ENCODE peak calls at places on chromosomes 3 and 15, in eight cellular contexts. One of them, this sample, is unnamed.

GRCh38 chr3:9109570-9109914 is 139.9 kb downstream of the SRGAP3 start:
- DNase-seq in effector CD4-positive, alpha-beta T cell: no peak
- DNase-seq in choroid plexus epithelial cell: no peak
- DNase-seq in glutamatergic neuron: no peak
- DNase-seq in NCI-H226: no peak
- DNase-seq in AG04450: no peak
- DNase-seq in naive thymus-derived CD4-positive, alpha-beta T cell: no peak
- DNase-seq in WTC11: no peak
- DNase-seq in this sample: no peak

GRCh38 chr3:134419214-134419965 is 45.1 kb upstream of the AMOTL2 start:
- DNase-seq in effector CD4-positive, alpha-beta T cell: no peak
- DNase-seq in choroid plexus epithelial cell: no peak
- DNase-seq in glutamatergic neuron: no peak
- DNase-seq in NCI-H226: no peak
- DNase-seq in AG04450: no peak
- DNase-seq in naive thymus-derived CD4-positive, alpha-beta T cell: no peak
- DNase-seq in WTC11: no peak
- DNase-seq in this sample: no peak

GRCh38 chr15:31236184-31237041 is 90.2 kb upstream of the KLF13 start:
- DNase-seq in effector CD4-positive, alpha-beta T cell: no peak
- DNase-seq in choroid plexus epithelial cell: peak
- DNase-seq in glutamatergic neuron: no peak
- DNase-seq in NCI-H226: peak
- DNase-seq in AG04450: peak
- DNase-seq in naive thymus-derived CD4-positive, alpha-beta T cell: no peak
- DNase-seq in WTC11: no peak
- DNase-seq in this sample: no peak

GRCh38 chr3:30578479-30578878 is 27.9 kb upstream of the TGFBR2 start:
- DNase-seq in effector CD4-positive, alpha-beta T cell: no peak
- DNase-seq in choroid plexus epithelial cell: peak
- DNase-seq in glutamatergic neuron: no peak
- DNase-seq in NCI-H226: peak
- DNase-seq in AG04450: peak
- DNase-seq in naive thymus-derived CD4-positive, alpha-beta T cell: no peak
- DNase-seq in WTC11: no peak
- DNase-seq in this sample: no peak

GRCh38 chr3:187942658-187943241 is 197.5 kb upstream of the BCL6 start:
- DNase-seq in effector CD4-positive, alpha-beta T cell: no peak
- DNase-seq in choroid plexus epithelial cell: no peak
- DNase-seq in glutamatergic neuron: no peak
- DNase-seq in NCI-H226: no peak
- DNase-seq in AG04450: no peak
- DNase-seq in naive thymus-derived CD4-positive, alpha-beta T cell: no peak
- DNase-seq in WTC11: no peak
- DNase-seq in this sample: no peak

GRCh38 chr3:19662516-19662915 is 271.5 kb downstream of the EFHB start:
- DNase-seq in effector CD4-positive, alpha-beta T cell: no peak
- DNase-seq in choroid plexus epithelial cell: no peak
- DNase-seq in glutamatergic neuron: no peak
- DNase-seq in NCI-H226: no peak
- DNase-seq in AG04450: no peak
- DNase-seq in naive thymus-derived CD4-positive, alpha-beta T cell: no peak
- DNase-seq in WTC11: no peak
- DNase-seq in this sample: no peak

GRCh38 chr15:89138999-89139612 is 50.9 kb downstream of the ABHD2 start:
- DNase-seq in effector CD4-positive, alpha-beta T cell: no peak
- DNase-seq in choroid plexus epithelial cell: no peak
- DNase-seq in glutamatergic neuron: no peak
- DNase-seq in NCI-H226: no peak
- DNase-seq in AG04450: no peak
- DNase-seq in naive thymus-derived CD4-positive, alpha-beta T cell: no peak
- DNase-seq in WTC11: no peak
- DNase-seq in this sample: no peak

GRCh38 chr3:52339612-52340011 is 23.5 kb downstream of the DNAH1 start:
- DNase-seq in effector CD4-positive, alpha-beta T cell: peak
- DNase-seq in choroid plexus epithelial cell: peak
- DNase-seq in glutamatergic neuron: no peak
- DNase-seq in NCI-H226: peak
- DNase-seq in AG04450: peak
- DNase-seq in naive thymus-derived CD4-positive, alpha-beta T cell: peak
- DNase-seq in WTC11: peak
- DNase-seq in this sample: peak

GRCh38 chr3:142857056-142857455 is 31.8 kb downstream of the PCOLCE2 start:
- DNase-seq in effector CD4-positive, alpha-beta T cell: no peak
- DNase-seq in choroid plexus epithelial cell: peak
- DNase-seq in glutamatergic neuron: peak
- DNase-seq in NCI-H226: no peak
- DNase-seq in AG04450: no peak
- DNase-seq in naive thymus-derived CD4-positive, alpha-beta T cell: no peak
- DNase-seq in WTC11: peak
- DNase-seq in this sample: no peak

GRCh38 chr3:68090571-68090970 is 436.2 kb upstream of the SUCLG2 start:
- DNase-seq in effector CD4-positive, alpha-beta T cell: no peak
- DNase-seq in choroid plexus epithelial cell: no peak
- DNase-seq in glutamatergic neuron: no peak
- DNase-seq in NCI-H226: peak
- DNase-seq in AG04450: no peak
- DNase-seq in naive thymus-derived CD4-positive, alpha-beta T cell: no peak
- DNase-seq in WTC11: no peak
- DNase-seq in this sample: no peak

GRCh38 chr3:194043516-194043915 is 92.4 kb upstream of the HES1 start:
- DNase-seq in effector CD4-positive, alpha-beta T cell: no peak
- DNase-seq in choroid plexus epithelial cell: peak
- DNase-seq in glutamatergic neuron: no peak
- DNase-seq in NCI-H226: peak
- DNase-seq in AG04450: peak
- DNase-seq in naive thymus-derived CD4-positive, alpha-beta T cell: no peak
- DNase-seq in WTC11: no peak
- DNase-seq in this sample: no peak

GRCh38 chr3:132399054-132399929 is 18.0 kb upstream of the DNAJC13 start:
- DNase-seq in effector CD4-positive, alpha-beta T cell: no peak
- DNase-seq in choroid plexus epithelial cell: peak
- DNase-seq in glutamatergic neuron: no peak
- DNase-seq in NCI-H226: peak
- DNase-seq in AG04450: peak
- DNase-seq in naive thymus-derived CD4-positive, alpha-beta T cell: peak
- DNase-seq in WTC11: peak
- DNase-seq in this sample: peak

GRCh38 chr3:175255698-175256097 is 396.6 kb downstream of the NAALADL2 start:
- DNase-seq in effector CD4-positive, alpha-beta T cell: no peak
- DNase-seq in choroid plexus epithelial cell: peak
- DNase-seq in glutamatergic neuron: no peak
- DNase-seq in NCI-H226: no peak
- DNase-seq in AG04450: no peak
- DNase-seq in naive thymus-derived CD4-positive, alpha-beta T cell: no peak
- DNase-seq in WTC11: no peak
- DNase-seq in this sample: no peak

GRCh38 chr15:94453227-94453626 is 221.9 kb downstream of the MCTP2 start:
- DNase-seq in effector CD4-positive, alpha-beta T cell: no peak
- DNase-seq in choroid plexus epithelial cell: no peak
- DNase-seq in glutamatergic neuron: no peak
- DNase-seq in NCI-H226: no peak
- DNase-seq in AG04450: no peak
- DNase-seq in naive thymus-derived CD4-positive, alpha-beta T cell: no peak
- DNase-seq in WTC11: no peak
- DNase-seq in this sample: no peak

GRCh38 chr3:134076816-134077215 is 47.1 kb upstream of the SLCO2A1 start:
- DNase-seq in effector CD4-positive, alpha-beta T cell: no peak
- DNase-seq in choroid plexus epithelial cell: no peak
- DNase-seq in glutamatergic neuron: no peak
- DNase-seq in NCI-H226: no peak
- DNase-seq in AG04450: no peak
- DNase-seq in naive thymus-derived CD4-positive, alpha-beta T cell: no peak
- DNase-seq in WTC11: no peak
- DNase-seq in this sample: no peak

GRCh38 chr3:155412856-155413255 is 119.4 kb upstream of the STRIT1 start:
- DNase-seq in effector CD4-positive, alpha-beta T cell: no peak
- DNase-seq in choroid plexus epithelial cell: no peak
- DNase-seq in glutamatergic neuron: no peak
- DNase-seq in NCI-H226: no peak
- DNase-seq in AG04450: no peak
- DNase-seq in naive thymus-derived CD4-positive, alpha-beta T cell: no peak
- DNase-seq in WTC11: no peak
- DNase-seq in this sample: no peak

GRCh38 chr3:159169828-159170227 is 368.0 kb downstream of the MFSD1 start:
- DNase-seq in effector CD4-positive, alpha-beta T cell: no peak
- DNase-seq in choroid plexus epithelial cell: peak
- DNase-seq in glutamatergic neuron: no peak
- DNase-seq in NCI-H226: peak
- DNase-seq in AG04450: peak
- DNase-seq in naive thymus-derived CD4-positive, alpha-beta T cell: no peak
- DNase-seq in WTC11: no peak
- DNase-seq in this sample: no peak

GRCh38 chr3:31116651-31117050 is 222.2 kb upstream of the GADL1 start:
- DNase-seq in effector CD4-positive, alpha-beta T cell: no peak
- DNase-seq in choroid plexus epithelial cell: peak
- DNase-seq in glutamatergic neuron: no peak
- DNase-seq in NCI-H226: peak
- DNase-seq in AG04450: peak
- DNase-seq in naive thymus-derived CD4-positive, alpha-beta T cell: no peak
- DNase-seq in WTC11: no peak
- DNase-seq in this sample: no peak

GRCh38 chr3:78255403-78255802 is 1215.5 kb downstream of the ROBO2 start:
- DNase-seq in effector CD4-positive, alpha-beta T cell: no peak
- DNase-seq in choroid plexus epithelial cell: peak
- DNase-seq in glutamatergic neuron: no peak
- DNase-seq in NCI-H226: peak
- DNase-seq in AG04450: peak
- DNase-seq in naive thymus-derived CD4-positive, alpha-beta T cell: no peak
- DNase-seq in WTC11: no peak
- DNase-seq in this sample: no peak

GRCh38 chr3:41265011-41265545 is 65.8 kb downstream of the CTNNB1 start:
- DNase-seq in effector CD4-positive, alpha-beta T cell: no peak
- DNase-seq in choroid plexus epithelial cell: peak
- DNase-seq in glutamatergic neuron: no peak
- DNase-seq in NCI-H226: no peak
- DNase-seq in AG04450: no peak
- DNase-seq in naive thymus-derived CD4-positive, alpha-beta T cell: no peak
- DNase-seq in WTC11: no peak
- DNase-seq in this sample: no peak

GRCh38 chr15:58546066-58546591 is 114.3 kb downstream of the LIPC start:
- DNase-seq in effector CD4-positive, alpha-beta T cell: no peak
- DNase-seq in choroid plexus epithelial cell: no peak
- DNase-seq in glutamatergic neuron: no peak
- DNase-seq in NCI-H226: peak
- DNase-seq in AG04450: no peak
- DNase-seq in naive thymus-derived CD4-positive, alpha-beta T cell: no peak
- DNase-seq in WTC11: no peak
- DNase-seq in this sample: no peak

GRCh38 chr3:177174607-177175006 is 22.7 kb downstream of the TBL1XR1 start:
- DNase-seq in effector CD4-positive, alpha-beta T cell: no peak
- DNase-seq in choroid plexus epithelial cell: no peak
- DNase-seq in glutamatergic neuron: no peak
- DNase-seq in NCI-H226: no peak
- DNase-seq in AG04450: no peak
- DNase-seq in naive thymus-derived CD4-positive, alpha-beta T cell: no peak
- DNase-seq in WTC11: no peak
- DNase-seq in this sample: no peak

GRCh38 chr3:174229916-174230315 is 629.2 kb upstream of the NAALADL2 start:
- DNase-seq in effector CD4-positive, alpha-beta T cell: no peak
- DNase-seq in choroid plexus epithelial cell: peak
- DNase-seq in glutamatergic neuron: no peak
- DNase-seq in NCI-H226: no peak
- DNase-seq in AG04450: no peak
- DNase-seq in naive thymus-derived CD4-positive, alpha-beta T cell: no peak
- DNase-seq in WTC11: no peak
- DNase-seq in this sample: no peak

GRCh38 chr15:69082041-69082502 is 67.6 kb downstream of the NOX5 start:
- DNase-seq in effector CD4-positive, alpha-beta T cell: no peak
- DNase-seq in choroid plexus epithelial cell: peak
- DNase-seq in glutamatergic neuron: no peak
- DNase-seq in NCI-H226: no peak
- DNase-seq in AG04450: no peak
- DNase-seq in naive thymus-derived CD4-positive, alpha-beta T cell: no peak
- DNase-seq in WTC11: no peak
- DNase-seq in this sample: no peak

GRCh38 chr3:132834327-132834726 is 112.1 kb upstream of the NPHP3 start:
- DNase-seq in effector CD4-positive, alpha-beta T cell: no peak
- DNase-seq in choroid plexus epithelial cell: no peak
- DNase-seq in glutamatergic neuron: no peak
- DNase-seq in NCI-H226: no peak
- DNase-seq in AG04450: no peak
- DNase-seq in naive thymus-derived CD4-positive, alpha-beta T cell: no peak
- DNase-seq in WTC11: no peak
- DNase-seq in this sample: no peak

GRCh38 chr15:29616512-29616911 is 205.8 kb downstream of the TJP1 start:
- DNase-seq in effector CD4-positive, alpha-beta T cell: no peak
- DNase-seq in choroid plexus epithelial cell: peak
- DNase-seq in glutamatergic neuron: no peak
- DNase-seq in NCI-H226: no peak
- DNase-seq in AG04450: no peak
- DNase-seq in naive thymus-derived CD4-positive, alpha-beta T cell: no peak
- DNase-seq in WTC11: no peak
- DNase-seq in this sample: no peak

GRCh38 chr3:168877899-168878298 is 782.2 kb upstream of the GOLIM4 start:
- DNase-seq in effector CD4-positive, alpha-beta T cell: no peak
- DNase-seq in choroid plexus epithelial cell: no peak
- DNase-seq in glutamatergic neuron: no peak
- DNase-seq in NCI-H226: no peak
- DNase-seq in AG04450: no peak
- DNase-seq in naive thymus-derived CD4-positive, alpha-beta T cell: no peak
- DNase-seq in WTC11: no peak
- DNase-seq in this sample: no peak

GRCh38 chr15:66617137-66618090 is 51.6 kb upstream of the LCTL start:
- DNase-seq in effector CD4-positive, alpha-beta T cell: no peak
- DNase-seq in choroid plexus epithelial cell: peak
- DNase-seq in glutamatergic neuron: no peak
- DNase-seq in NCI-H226: peak
- DNase-seq in AG04450: peak
- DNase-seq in naive thymus-derived CD4-positive, alpha-beta T cell: no peak
- DNase-seq in WTC11: peak
- DNase-seq in this sample: no peak

GRCh38 chr15:92118162-92118935 is 264.8 kb downstream of the SLCO3A1 start:
- DNase-seq in effector CD4-positive, alpha-beta T cell: no peak
- DNase-seq in choroid plexus epithelial cell: no peak
- DNase-seq in glutamatergic neuron: no peak
- DNase-seq in NCI-H226: no peak
- DNase-seq in AG04450: no peak
- DNase-seq in naive thymus-derived CD4-positive, alpha-beta T cell: no peak
- DNase-seq in WTC11: no peak
- DNase-seq in this sample: no peak

GRCh38 chr3:169104972-169105371 is 558.5 kb downstream of the MECOM start:
- DNase-seq in effector CD4-positive, alpha-beta T cell: no peak
- DNase-seq in choroid plexus epithelial cell: peak
- DNase-seq in glutamatergic neuron: no peak
- DNase-seq in NCI-H226: peak
- DNase-seq in AG04450: no peak
- DNase-seq in naive thymus-derived CD4-positive, alpha-beta T cell: no peak
- DNase-seq in WTC11: no peak
- DNase-seq in this sample: no peak

GRCh38 chr15:66766282-66767228 is 64.5 kb downstream of the SMAD6 start:
- DNase-seq in effector CD4-positive, alpha-beta T cell: no peak
- DNase-seq in choroid plexus epithelial cell: peak
- DNase-seq in glutamatergic neuron: no peak
- DNase-seq in NCI-H226: peak
- DNase-seq in AG04450: no peak
- DNase-seq in naive thymus-derived CD4-positive, alpha-beta T cell: no peak
- DNase-seq in WTC11: no peak
- DNase-seq in this sample: no peak

GRCh38 chr15:32919749-32920414 is 202.1 kb downstream of the GREM1 start:
- DNase-seq in effector CD4-positive, alpha-beta T cell: no peak
- DNase-seq in choroid plexus epithelial cell: peak
- DNase-seq in glutamatergic neuron: no peak
- DNase-seq in NCI-H226: no peak
- DNase-seq in AG04450: peak
- DNase-seq in naive thymus-derived CD4-positive, alpha-beta T cell: no peak
- DNase-seq in WTC11: no peak
- DNase-seq in this sample: peak

GRCh38 chr3:166322394-166322793 is 485.2 kb upstream of the BCHE start:
- DNase-seq in effector CD4-positive, alpha-beta T cell: no peak
- DNase-seq in choroid plexus epithelial cell: no peak
- DNase-seq in glutamatergic neuron: no peak
- DNase-seq in NCI-H226: no peak
- DNase-seq in AG04450: no peak
- DNase-seq in naive thymus-derived CD4-positive, alpha-beta T cell: no peak
- DNase-seq in WTC11: no peak
- DNase-seq in this sample: no peak

GRCh38 chr15:70777156-70777926 is 14.0 kb upstream of the UACA start:
- DNase-seq in effector CD4-positive, alpha-beta T cell: no peak
- DNase-seq in choroid plexus epithelial cell: peak
- DNase-seq in glutamatergic neuron: no peak
- DNase-seq in NCI-H226: no peak
- DNase-seq in AG04450: no peak
- DNase-seq in naive thymus-derived CD4-positive, alpha-beta T cell: no peak
- DNase-seq in WTC11: no peak
- DNase-seq in this sample: no peak